ENCODE peak calls at places on chromosomes 4 and X, in five cellular contexts. H is choroid plexus epithelial cell; J is Calu3; B is CD4-positive, alpha-beta T cell; X is spleen. W is an unnamed sample.

GRCh38 chr4:142091691-142092182 is 455.4 kb downstream of the IL15 start:
- DNase-seq in X (no peak), B (no peak), H (peak; percentile 81), J (no peak), W (no peak)

GRCh38 chr4:184664445-184665210 is 15.1 kb downstream of the PRIMPOL start:
- DNase-seq in J (no peak), B (no peak), X (no peak), H (peak; percentile 56), W (no peak)

GRCh38 chr4:172411180-172411579 is 598.0 kb downstream of the GALNTL6 start:
- DNase-seq in J (no peak), X (no peak), H (no peak), B (no peak), W (no peak)

GRCh38 chrX:116317409-116317808 is 119.0 kb upstream of the SLC6A14 start:
- DNase-seq in H (peak; percentile 81), X (no peak), B (no peak), J (peak; percentile 1), W (peak; percentile 15)

GRCh38 chr4:2423066-2423465 is 4.3 kb downstream of the CFAP99 start:
- DNase-seq in J (no peak), X (peak; percentile 66), B (no peak), H (no peak), W (no peak)

GRCh38 chr4:60683357-60683756 is 516.8 kb upstream of the ADGRL3 start:
- DNase-seq in J (no peak), H (peak; percentile 80), X (no peak), B (no peak), W (no peak)

GRCh38 chr4:56155432-56155831 is 206.7 kb downstream of the CEP135 start:
- DNase-seq in B (no peak), X (no peak), J (no peak), H (no peak), W (no peak)

GRCh38 chr4:174864031-174864430 is 35.0 kb upstream of the GLRA3 start:
- DNase-seq in B (no peak), X (no peak), H (no peak), J (no peak), W (no peak)

GRCh38 chr4:24700118-24700517 is 95.3 kb upstream of the SOD3 start:
- DNase-seq in B (no peak), X (no peak), J (no peak), H (no peak), W (no peak)

GRCh38 chr4:88964450-88964849 is 92.5 kb downstream of the FAM13A start:
- DNase-seq in X (no peak), B (no peak), H (peak; percentile 51), J (no peak), W (no peak)

GRCh38 chrX:133610056-133610455 is 194.8 kb upstream of the GPC4 start:
- DNase-seq in X (no peak), H (no peak), B (no peak), J (no peak), W (no peak)

GRCh38 chr4:186216465-186217024 is 10.8 kb upstream of the KLKB1 start:
- DNase-seq in B (no peak), H (peak; percentile 27), J (no peak), X (no peak), W (no peak)

GRCh38 chr4:4472344-4472958 is 69.4 kb downstream of the STX18 start:
- DNase-seq in X (no peak), H (no peak), B (no peak), J (no peak), W (no peak)

GRCh38 chrX:138964501-138964900 is 253.0 kb upstream of the FGF13 start:
- DNase-seq in X (no peak), H (no peak), J (no peak), B (no peak), W (no peak)

GRCh38 chrX:65420154-65420553 is 114.4 kb downstream of the LAS1L start:
- DNase-seq in B (no peak), X (no peak), J (no peak), H (no peak), W (no peak)

GRCh38 chr4:3676196-3676595 is 90.0 kb upstream of the ADRA2C start:
- DNase-seq in J (no peak), H (no peak), X (no peak), B (no peak), W (peak; percentile 8)

GRCh38 chrX:24301806-24302205 is 12.1 kb downstream of the SUPT20HL2 start:
- DNase-seq in H (no peak), J (no peak), B (no peak), X (no peak), W (no peak)

GRCh38 chrX:4682637-4683036 is 969.2 kb upstream of the PRKX start:
- DNase-seq in J (no peak), H (no peak), X (no peak), B (no peak), W (no peak)

GRCh38 chr4:67584496-67584895 is 26.0 kb downstream of the STAP1 start:
- DNase-seq in X (no peak), H (no peak), B (no peak), J (no peak), W (no peak)

GRCh38 chr4:67576538-67576937 is 18.0 kb downstream of the STAP1 start:
- DNase-seq in H (no peak), X (no peak), J (no peak), B (no peak), W (no peak)

GRCh38 chr4:67581208-67581857 is 22.8 kb downstream of the STAP1 start:
- DNase-seq in X (no peak), J (no peak), H (no peak), B (no peak), W (no peak)

GRCh38 chr4:67581913-67582312 is 23.4 kb downstream of the STAP1 start:
- DNase-seq in B (no peak), J (no peak), X (no peak), H (no peak), W (no peak)

DNA sequence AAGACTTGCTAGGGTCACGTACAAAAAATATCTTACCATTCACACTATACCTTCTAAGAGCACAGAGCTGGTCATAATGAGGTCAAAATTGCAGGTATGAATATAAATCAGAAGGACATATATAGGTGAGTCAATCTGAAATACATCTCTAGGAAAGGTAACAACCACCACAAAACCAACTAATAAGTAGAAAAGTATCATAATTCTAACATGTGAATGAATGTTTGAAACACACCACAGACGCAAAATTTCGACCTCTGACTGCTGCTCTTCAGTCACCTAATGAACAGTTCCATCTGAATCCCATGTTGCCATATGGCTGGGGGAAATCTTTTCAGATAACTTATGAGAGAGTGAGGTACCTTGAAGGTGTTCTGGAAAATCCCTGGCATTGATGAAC is 22.1 kb downstream of the STAP1 start:
- DNase-seq in H (no peak), X (no peak), B (no peak), J (no peak), W (no peak)
- TF ChIP-seq CTCF in H (no peak), X (no peak), B (no peak), J (no peak), W (no peak)

GRCh38 chr4:108175966-108176365 is 7.2 kb upstream of the LEF1 start:
- DNase-seq in J (no peak), B (no peak), X (no peak), H (no peak), W (no peak)

GRCh38 chr4:108180513-108180912 is 11.8 kb upstream of the LEF1 start:
- DNase-seq in H (no peak), B (no peak), J (no peak), X (no peak), W (no peak)

GRCh38 chr4:108181704-108182103 is 13.0 kb upstream of the LEF1 start:
- DNase-seq in X (no peak), J (no peak), B (no peak), H (no peak), W (no peak)
- TF ChIP-seq CTCF in X (no peak), J (no peak), B (peak; percentile 37), H (peak; percentile 3), W (peak; percentile 12)

GRCh38 chrX:46653482-46653881 is 79.9 kb downstream of the CHST7 start:
- DNase-seq in H (peak; percentile 44), J (peak; percentile 36), B (no peak), X (no peak), W (peak; percentile 15)
- TF ChIP-seq CTCF in H (peak; percentile 70), J (no peak), B (no peak), X (no peak), W (no peak)

GRCh38 chr4:1316537-1317168 is 27.0 kb downstream of the MAEA start:
- DNase-seq in B (no peak), J (no peak), X (no peak), H (no peak), W (no peak)
- TF ChIP-seq CTCF in B (no peak), J (no peak), X (no peak), H (no peak), W (no peak)

W was measured in glutamatergic neuron.